ENCODE peak calls at places on chromosomes 11 and 22, in five cellular contexts. C, V, K, E and O are unnamed samples. For H3K27me3, the result is how much of the 10 kb centered on the place peaks cover.

GRCh38 chr11:108973402-108974119 is 308.7 kb downstream of the DDX10 start:
- DNase-seq in C (no peak), V (no peak), K (no peak), E (no peak), O (no peak)

GRCh38 chr22:46936378-46936916 is 174.0 kb downstream of the TBC1D22A start:
- DNase-seq in C (no peak), V (no peak), K (no peak), E (peak), O (no peak)

GRCh38 chr11:13760115-13760514 is 91.6 kb downstream of the FAR1 start:
- DNase-seq in C (no peak), V (no peak), K (no peak), E (no peak), O (no peak)

GRCh38 chr11:85767277-85767676 is 43.7 kb downstream of the SYTL2 start:
- DNase-seq in C (no peak), V (no peak), K (no peak), E (no peak), O (no peak)

GRCh38 chr11:84408946-84409411 is 1122.8 kb upstream of the CCDC90B start:
- DNase-seq in C (no peak), V (no peak), K (no peak), E (no peak), O (no peak)

GRCh38 chr11:94376841-94377240 is 24.4 kb downstream of the GPR83 start:
- DNase-seq in C (no peak), V (no peak), K (no peak), E (no peak), O (no peak)

GRCh38 chr11:24683578-24683977 is 186.7 kb downstream of the LUZP2 start:
- DNase-seq in C (no peak), V (no peak), K (no peak), E (no peak), O (no peak)

GRCh38 chr11:19977941-19978340 is 182.3 kb downstream of the DBX1 start:
- DNase-seq in C (no peak), V (no peak), K (no peak), E (no peak), O (no peak)

GRCh38 chr11:15493921-15494630 is 379.4 kb downstream of the INSC start:
- DNase-seq in C (no peak), V (no peak), K (no peak), E (no peak), O (peak)

GRCh38 chr11:84249344-84250135 is 963.4 kb upstream of the CCDC90B start:
- DNase-seq in C (no peak), V (no peak), K (peak), E (no peak), O (no peak)

GRCh38 chr22:48944756-48945620 is 882.7 kb downstream of the BRD1 start:
- DNase-seq in C (no peak), V (no peak), K (no peak), E (no peak), O (no peak)

GRCh38 chr11:115462004-115462541 is 42.1 kb downstream of the CADM1 start:
- DNase-seq in C (no peak), V (no peak), K (no peak), E (no peak), O (no peak)

GRCh38 chr11:23502821-23503220 is 642.5 kb upstream of the CCDC179 start:
- DNase-seq in C (no peak), V (no peak), K (no peak), E (no peak), O (no peak)

GRCh38 chr22:36239150-36239400 is 252 bp downstream of the APOL2 start:
- DNase-seq in C (no peak), V (no peak), K (no peak), E (no peak), O (peak)

GRCh38 chr11:43984519-43985385 is 42.3 kb downstream of the C11orf96 start:
- DNase-seq in C (no peak), V (no peak), K (no peak), E (peak), O (no peak)

GRCh38 chr22:41334951-41335635 is 33.8 kb downstream of the ZC3H7B start:
- DNase-seq in C (no peak), V (no peak), K (no peak), E (no peak), O (no peak)

GRCh38 chr11:30914143-30914762 is 328.1 kb upstream of the MPPED2 start:
- DNase-seq in C (peak), V (no peak), K (no peak), E (peak), O (peak)

GRCh38 chr11:100676901-100677300 is 10.2 kb upstream of the ARHGAP42 start:
- DNase-seq in C (peak), V (no peak), K (no peak), E (peak), O (no peak)

GRCh38 chr11:75502138-75502537 is 23.6 kb downstream of the GDPD5 start:
- DNase-seq in C (no peak), V (no peak), K (no peak), E (no peak), O (no peak)

GRCh38 chr11:31424652-31425051 is 55.0 kb downstream of the DNAJC24 start:
- DNase-seq in C (no peak), V (no peak), K (no peak), E (no peak), O (no peak)

GRCh38 chr11:33664829-33665228 is 35.8 kb downstream of the C11orf91 start:
- DNase-seq in C (no peak), V (no peak), K (no peak), E (no peak), O (no peak)

GRCh38 chr22:50206599-50206998 is 5.8 kb downstream of the SELENOO start:
- DNase-seq in C (no peak), V (peak), K (no peak), E (peak), O (peak)

GRCh38 chr22:47218671-47219070 is 456.2 kb downstream of the TBC1D22A start:
- DNase-seq in C (no peak), V (no peak), K (no peak), E (no peak), O (no peak)

GRCh38 chr11:16365456-16366355 is 9.4 kb upstream of the SOX6 start:
- DNase-seq in C (no peak), V (no peak), K (no peak), E (no peak), O (no peak)

GRCh38 chr11:70111269-70112016 is 33.3 kb downstream of the ANO1 start:
- DNase-seq in C (no peak), V (peak), K (no peak), E (peak), O (no peak)
- TF ChIP-seq ZBTB33 in C (no peak), V (no peak), K (no peak), E (no peak), O (no peak)

DNA sequence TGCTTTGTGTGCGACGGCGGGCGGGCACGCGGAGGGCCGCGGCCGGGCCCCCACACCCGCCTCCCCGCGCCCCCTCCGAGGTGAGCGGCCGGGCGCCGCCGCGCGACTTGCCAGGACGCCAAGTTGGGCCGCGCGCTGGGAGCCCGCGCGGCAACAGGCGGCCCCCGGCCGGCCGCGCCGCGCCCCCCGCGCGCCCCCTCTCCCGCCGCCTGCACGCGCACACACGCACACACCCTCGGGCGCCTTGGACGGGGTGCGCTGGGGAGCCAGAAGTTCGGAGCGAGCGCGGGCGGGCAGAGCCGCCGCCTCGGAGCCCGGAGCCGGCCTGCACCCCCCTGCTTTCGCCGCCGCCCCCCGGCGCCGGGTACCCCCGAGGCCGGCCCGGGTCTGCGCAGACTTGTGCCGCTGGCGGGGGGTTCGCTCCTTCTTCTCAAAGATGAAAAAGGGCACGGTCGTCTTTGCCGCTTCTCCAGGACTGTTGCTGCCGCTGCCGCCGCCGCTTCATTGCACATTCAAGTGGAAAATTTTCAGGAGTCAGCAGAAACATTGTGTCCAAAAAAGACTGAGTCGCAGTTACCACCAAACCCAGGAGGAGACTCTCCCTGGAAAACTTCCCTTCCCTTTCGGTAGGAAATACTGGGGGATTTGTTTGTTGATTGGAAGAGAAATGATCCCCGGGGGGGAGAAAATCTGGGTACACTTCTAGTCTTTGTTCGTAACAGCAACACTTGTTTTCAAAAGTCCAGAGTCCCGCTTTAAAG is 895 bp downstream of the TEAD1 start:
- DNase-seq in C (no peak), V (peak), K (no peak), E (no peak), O (peak)
- H3K27me3 ChIP-seq in C (under half), V (under half), K (under half), E (under half), O (under half)

DNA sequence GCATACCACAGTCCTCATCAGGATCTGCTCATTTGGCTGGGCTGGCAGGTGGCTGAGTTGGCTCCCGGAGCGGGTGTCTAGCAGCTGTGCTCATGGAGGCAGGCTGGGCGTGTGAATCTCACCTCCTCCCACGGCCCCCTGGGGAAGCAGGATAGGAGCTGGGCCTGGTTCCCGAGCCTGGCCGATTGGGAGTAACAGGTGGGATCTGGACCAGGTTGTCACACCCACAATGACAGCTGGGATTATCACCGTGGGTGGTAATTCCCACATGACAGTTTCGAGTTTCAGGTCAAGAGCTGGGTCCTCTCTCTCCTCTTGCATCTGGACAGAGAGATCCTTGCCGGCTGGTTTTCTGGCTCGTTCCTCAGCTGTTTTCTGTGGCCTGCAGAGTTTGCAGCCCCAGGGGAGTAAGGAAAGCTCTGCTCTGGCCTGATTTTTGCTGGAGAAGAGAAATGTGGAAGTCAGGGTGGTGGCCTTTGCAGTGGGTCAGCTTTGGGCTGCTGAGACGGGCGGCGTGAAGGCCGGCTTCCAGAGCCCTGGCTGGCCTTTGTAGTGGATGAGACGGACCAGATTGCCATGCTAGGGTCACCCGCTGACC is 57.0 kb downstream of the BCR start:
- DNase-seq in C (no peak), V (peak), K (no peak), E (no peak), O (no peak)
- TF ChIP-seq ZBTB33 in C (no peak), V (no peak), K (no peak), E (no peak), O (no peak)

DNA sequence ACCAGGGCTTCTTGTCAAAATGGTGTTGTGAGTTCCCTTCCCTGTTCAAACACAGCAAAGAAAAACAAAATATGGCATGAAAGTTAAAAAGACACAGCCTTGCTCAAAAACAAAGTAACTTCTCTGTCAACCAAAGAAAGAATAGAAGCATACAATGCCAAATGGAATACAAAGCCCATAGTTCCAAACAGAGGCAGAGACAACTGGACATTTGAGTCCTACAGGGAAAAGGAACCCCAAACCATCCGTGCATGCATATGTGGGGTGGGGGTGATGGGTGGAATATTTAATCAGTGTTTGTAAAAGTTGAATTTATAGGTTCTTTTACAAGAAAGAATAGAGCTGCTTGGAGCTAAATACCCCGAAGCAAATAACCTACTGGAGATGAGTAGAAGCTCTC is 218.7 kb downstream of the FAM76B start:
- DNase-seq in C (no peak), V (no peak), K (no peak), E (no peak), O (no peak)
- H3K27me3 ChIP-seq in C (under half), V (under half), K (under half), E (under half), O (under half)

DNA sequence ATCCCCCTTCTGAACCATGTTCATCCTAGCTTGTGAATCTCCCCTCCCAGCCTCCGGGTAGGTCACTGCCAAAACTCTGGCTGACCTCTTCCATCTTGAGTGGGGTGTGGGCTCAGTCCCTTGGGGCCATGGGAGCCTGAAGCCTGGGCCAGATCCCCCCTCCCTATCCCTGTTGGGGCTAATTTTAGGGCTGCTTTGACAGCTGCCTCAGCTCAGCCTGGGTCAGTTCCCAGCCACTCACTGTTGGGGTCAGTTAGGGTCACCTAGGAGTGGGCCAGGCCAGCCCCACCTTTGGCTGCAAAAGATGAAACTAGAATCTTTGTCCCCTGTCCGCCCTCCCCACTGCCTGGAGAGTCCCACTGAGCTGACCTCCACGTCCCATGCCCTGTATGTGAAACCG is 29.8 kb upstream of the P2RY2 start:
- DNase-seq in C (no peak), V (no peak), K (no peak), E (no peak), O (no peak)
- TF ChIP-seq ZBTB33 in C (no peak), V (no peak), K (no peak), E (no peak), O (no peak)

GRCh38 chr11:2289859-2290258 is 11.9 kb downstream of the C11orf21 start:
- DNase-seq in C (no peak), V (no peak), K (no peak), E (no peak), O (no peak)
- H3K27me3 ChIP-seq in C (under half), V (under half), K (under half), E (under half), O (under half)

GRCh38 chr22:44037519-44038370 is 13.6 kb downstream of the PARVB start:
- DNase-seq in C (peak), V (no peak), K (no peak), E (no peak), O (no peak)
- TF ChIP-seq ZBTB33 in C (no peak), V (no peak), K (no peak), E (no peak), O (peak)

GRCh38 chr11:124751741-124752470 is at the start of gene VSIG2:
- DNase-seq in C (no peak), V (no peak), K (no peak), E (no peak), O (peak)

GRCh38 chr11:124748100-124748418 is 4.0 kb downstream of the VSIG2 start:
- DNase-seq in C (no peak), V (no peak), K (no peak), E (no peak), O (no peak)

GRCh38 chr11:124748481-124749338 is 3.3 kb downstream of the VSIG2 start:
- DNase-seq in C (no peak), V (no peak), K (no peak), E (no peak), O (no peak)

GRCh38 chr11:124751391-124751740 is 689 bp downstream of the VSIG2 start:
- DNase-seq in C (no peak), V (no peak), K (no peak), E (no peak), O (peak)

DNA sequence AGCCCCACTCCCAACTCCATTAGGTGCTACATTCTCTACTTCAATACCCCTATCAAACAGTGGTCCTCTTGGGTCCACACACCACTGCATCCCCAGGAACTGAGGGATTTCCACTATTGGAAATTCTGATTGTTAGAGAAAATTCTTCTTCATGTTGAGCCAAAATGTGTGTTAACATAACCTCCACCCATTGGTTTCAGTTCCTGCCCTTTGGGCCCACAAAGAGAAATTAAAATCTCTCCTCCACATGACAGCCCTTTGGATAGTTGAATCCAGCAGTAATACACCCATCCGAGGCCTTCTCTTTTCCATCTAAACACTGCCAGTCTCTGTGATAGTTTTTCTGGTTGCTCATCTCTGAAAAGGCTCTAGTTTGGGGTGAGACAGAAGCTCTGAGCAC is 2.1 kb downstream of the VSIG2 start:
- DNase-seq in C (no peak), V (no peak), K (no peak), E (no peak), O (no peak)
- H3K27me3 ChIP-seq in C (under half), V (under half), K (under half), E (under half), O (under half)

DNA sequence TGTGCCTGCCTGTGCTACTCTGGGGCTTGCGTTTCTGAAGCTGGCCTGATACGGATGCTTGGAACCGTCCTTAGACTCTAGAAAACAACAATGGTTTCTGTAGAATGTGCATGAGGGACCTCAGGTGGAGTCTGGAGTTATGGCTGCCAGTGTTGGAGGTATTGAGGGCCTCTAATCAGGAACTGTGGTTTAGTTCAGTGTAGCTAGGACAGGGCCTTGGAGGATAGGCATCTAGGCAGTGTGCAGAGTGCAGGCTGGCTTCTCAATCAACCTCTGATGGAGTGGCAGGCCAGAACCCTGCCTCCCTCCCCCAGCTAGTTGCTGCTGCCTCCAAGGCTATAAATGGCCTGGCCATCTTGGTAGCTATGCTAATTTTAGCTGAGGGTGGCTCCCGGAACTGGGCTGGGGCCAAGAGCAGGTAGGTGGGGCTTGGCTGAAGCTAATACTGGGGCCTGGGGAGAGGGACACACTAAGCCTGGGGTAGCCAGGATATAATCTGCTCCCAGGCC is 4.0 kb downstream of the STIM1 start:
- DNase-seq in C (no peak), V (peak), K (no peak), E (no peak), O (no peak)
- TF ChIP-seq ZBTB33 in C (no peak), V (no peak), K (no peak), E (no peak), O (no peak)